ENCODE peak calls at places on chromosomes 11 and 22, in four cellular contexts. O is heart left ventricle, W is AG04450, H is uterus. T is an unnamed sample.

GRCh38 chr22:49577168-49578060 is 250.3 kb downstream of the BRD1 start:
- DNase-seq in O (no peak), W (no peak), H (no peak), T (no peak)

GRCh38 chr11:121152764-121153163 is 51.7 kb downstream of the TECTA start:
- DNase-seq in O (no peak), W (no peak), H (no peak), T (no peak)

GRCh38 chr11:4071325-4071724 is 23.3 kb upstream of the RRM1 start:
- DNase-seq in O (no peak), W (no peak), H (no peak), T (no peak)

GRCh38 chr11:45412521-45412920 is 126.4 kb upstream of the SYT13 start:
- DNase-seq in O (no peak), W (no peak), H (no peak), T (no peak)

GRCh38 chr22:47694536-47694935 is 932.1 kb downstream of the TBC1D22A start:
- DNase-seq in O (no peak), W (no peak), H (no peak), T (no peak)

GRCh38 chr11:113397212-113397611 is 9.6 kb downstream of the ANKK1 start:
- DNase-seq in O (no peak), W (no peak), H (no peak), T (no peak)

GRCh38 chr22:26893034-26893710 is 235.8 kb downstream of the MIAT start:
- DNase-seq in O (no peak), W (no peak), H (no peak), T (no peak)

GRCh38 chr22:38317995-38318715 is 922 bp upstream of the CSNK1E start:
- DNase-seq in O (peak; percentile 85), W (peak; percentile 52), H (peak; percentile 88), T (peak; percentile 85)

GRCh38 chr11:74754507-74755255 is 6.0 kb downstream of the RNF169 start:
- DNase-seq in O (no peak), W (peak; percentile 81), H (no peak), T (no peak)

GRCh38 chr11:925496-926301 is at the start of gene AP2A2:
- DNase-seq in O (peak; percentile 91), W (peak; percentile 43), H (peak; percentile 82), T (peak; percentile 85)

GRCh38 chr22:49764151-49764581 is 63.5 kb downstream of the BRD1 start:
- DNase-seq in O (peak; percentile 27), W (no peak), H (no peak), T (peak; percentile 30)

GRCh38 chr22:47188337-47189055 is 426.0 kb downstream of the TBC1D22A start:
- DNase-seq in O (no peak), W (no peak), H (peak; percentile 2), T (peak; percentile 1)

GRCh38 chr22:48853627-48854240 is 973.9 kb downstream of the BRD1 start:
- DNase-seq in O (no peak), W (no peak), H (no peak), T (no peak)

GRCh38 chr11:25769287-25769686 is 562.6 kb upstream of the ANO3 start:
- DNase-seq in O (no peak), W (no peak), H (no peak), T (no peak)

GRCh38 chr11:73632996-73633395 is 13.4 kb upstream of the PLEKHB1 start:
- DNase-seq in O (no peak), W (no peak), H (no peak), T (no peak)

GRCh38 chr11:106601637-106602297 is 416.5 kb downstream of the GUCY1A2 start:
- DNase-seq in O (no peak), W (no peak), H (no peak), T (no peak)

GRCh38 chr11:25441432-25441831 is 890.5 kb upstream of the ANO3 start:
- DNase-seq in O (no peak), W (no peak), H (no peak), T (no peak)

GRCh38 chr22:17368727-17369552 is at the start of gene CECR2:
- DNase-seq in O (peak; percentile 67), W (no peak), H (peak; percentile 51), T (no peak)

GRCh38 chr11:11620251-11620965 is 1.4 kb downstream of the GALNT18 start:
- DNase-seq in O (peak; percentile 69), W (no peak), H (peak; percentile 39), T (no peak)

GRCh38 chr11:89503422-89503821 is 12.2 kb upstream of the NOX4 start:
- DNase-seq in O (no peak), W (no peak), H (no peak), T (no peak)

GRCh38 chr11:46285594-46286033 is 8.2 kb downstream of the CREB3L1 start:
- DNase-seq in O (peak; percentile 76), W (no peak), H (no peak), T (no peak)

GRCh38 chr11:60615497-60615896 is 83.9 kb upstream of the MS4A8 start:
- DNase-seq in O (no peak), W (no peak), H (no peak), T (no peak)

GRCh38 chr22:29813126-29813525 is 24.9 kb downstream of the ASCC2 start:
- DNase-seq in O (no peak), W (no peak), H (no peak), T (no peak)

GRCh38 chr22:29814003-29814402 is 24.1 kb downstream of the ASCC2 start:
- DNase-seq in O (no peak), W (no peak), H (no peak), T (no peak)

GRCh38 chr22:29815580-29815979 is 22.5 kb downstream of the ASCC2 start:
- DNase-seq in O (no peak), W (no peak), H (no peak), T (no peak)

GRCh38 chr22:29811377-29811776 is 26.7 kb downstream of the ASCC2 start:
- DNase-seq in O (no peak), W (no peak), H (no peak), T (no peak)

GRCh38 chr22:29813563-29813962 is 24.5 kb downstream of the ASCC2 start:
- DNase-seq in O (no peak), W (no peak), H (no peak), T (no peak)
- TF ChIP-seq CTCF in O (no peak), W (no peak), H (no peak), T (no peak)

GRCh38 chr11:8055111-8055835 is 25.7 kb upstream of the TUB start:
- DNase-seq in O (no peak), W (no peak), H (peak; percentile 16), T (no peak)
- TF ChIP-seq CTCF in O (no peak), W (peak; percentile 31), H (no peak), T (no peak)

DNA sequence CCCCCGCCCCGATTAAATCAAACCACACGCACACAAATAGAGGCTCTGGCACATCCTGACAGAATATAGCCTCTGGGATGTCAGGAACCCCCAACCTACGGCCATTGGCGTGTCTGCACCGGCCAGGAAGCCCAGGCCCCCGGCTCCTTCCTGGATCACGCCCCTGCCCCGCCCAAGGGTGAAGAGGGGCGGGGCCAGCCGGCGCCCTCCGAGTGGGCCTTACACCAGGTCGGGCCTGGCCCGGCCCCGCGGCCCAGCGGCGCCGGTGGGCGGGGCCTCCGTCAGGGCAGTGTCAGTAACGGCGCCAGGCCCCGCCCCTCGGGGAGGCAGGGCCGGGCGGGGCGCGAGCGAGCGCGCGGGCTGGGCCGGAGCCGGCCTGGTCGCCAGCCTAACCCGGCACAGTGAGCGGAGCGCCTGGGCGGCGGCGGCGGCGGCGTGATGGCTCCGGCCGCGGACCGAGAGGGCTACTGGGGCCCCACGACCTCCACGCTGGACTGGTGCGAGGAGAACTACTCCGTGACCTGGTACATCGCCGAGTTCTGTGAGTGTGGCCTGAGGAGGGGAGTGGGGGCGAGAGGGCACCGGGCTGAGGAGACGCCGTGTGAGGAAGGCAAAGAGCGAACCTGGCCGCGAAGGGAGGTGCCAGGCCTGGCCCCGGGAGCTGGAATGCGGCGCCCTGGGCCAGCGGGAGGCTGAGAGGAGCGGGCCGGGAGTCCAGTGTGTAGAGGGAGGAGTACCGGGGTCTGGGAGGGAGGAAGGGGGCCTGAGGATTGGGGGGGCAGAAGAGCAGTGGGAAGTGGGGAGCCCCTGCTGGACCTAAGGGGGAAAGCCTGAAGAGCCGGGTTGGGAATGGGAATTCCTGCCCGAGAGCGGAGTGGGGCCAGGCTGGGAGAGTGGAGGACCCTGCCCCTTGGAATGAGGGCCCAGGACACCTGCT is at the start of gene ACER3:
- DNase-seq in O (peak; percentile 94), W (peak; percentile 27), H (peak; percentile 90), T (peak; percentile 84)
- TF ChIP-seq CTCF in O (no peak), W (peak; percentile 49), H (no peak), T (no peak)

DNA sequence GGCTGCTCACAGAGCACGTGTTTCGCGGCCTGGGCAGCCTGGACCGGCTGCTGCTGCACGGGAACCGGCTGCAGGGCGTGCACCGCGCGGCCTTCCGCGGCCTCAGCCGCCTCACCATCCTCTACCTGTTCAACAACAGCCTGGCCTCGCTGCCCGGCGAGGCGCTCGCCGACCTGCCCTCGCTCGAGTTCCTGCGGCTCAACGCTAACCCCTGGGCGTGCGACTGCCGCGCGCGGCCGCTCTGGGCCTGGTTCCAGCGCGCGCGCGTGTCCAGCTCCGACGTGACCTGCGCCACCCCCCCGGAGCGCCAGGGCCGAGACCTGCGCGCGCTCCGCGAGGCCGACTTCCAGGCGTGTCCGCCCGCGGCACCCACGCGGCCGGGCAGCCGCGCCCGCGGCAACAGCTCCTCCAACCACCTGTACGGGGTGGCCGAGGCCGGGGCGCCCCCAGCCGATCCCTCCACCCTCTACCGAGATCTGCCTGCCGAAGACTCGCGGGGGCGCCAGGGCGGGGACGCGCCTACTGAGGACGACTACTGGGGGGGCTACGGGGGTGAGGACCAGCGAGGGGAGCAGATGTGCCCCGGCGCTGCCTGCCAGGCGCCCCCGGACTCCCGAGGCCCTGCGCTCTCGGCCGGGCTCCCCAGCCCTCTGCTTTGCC is 16.0 kb downstream of the RTN4RL2 start:
- DNase-seq in O (no peak), W (no peak), H (no peak), T (no peak)
- TF ChIP-seq CTCF in O (no peak), W (no peak), H (no peak), T (no peak)

T was measured in CD14-positive monocyte.